ENCODE peak calls at places on chromosomes 12 and 14, in nine cellular contexts. V is T-helper 17 cell; D is GM04504; O is H4; A is activated naive CD4-positive, alpha-beta T cell; H is anterior cingulate cortex; U is substantia nigra; F is astrocyte of the hippocampus; I is left ventricle myocardium inferior. R is an unnamed sample.

GRCh38 chr12:94151577-94151976 is 3.2 kb downstream of the PLXNC1 start:
- DNase-seq in V (no peak), D (no peak), O (no peak), A (no peak), H (no peak), U (no peak), F (no peak), I (no peak), R (no peak)

GRCh38 chr12:8817856-8818255 is 4.6 kb upstream of the A2ML1 start:
- DNase-seq in V (no peak), D (no peak), O (no peak), A (no peak), H (no peak), U (no peak), F (no peak), I (no peak), R (no peak)

GRCh38 chr12:15632708-15633107 is 156.5 kb downstream of the EPS8 start:
- DNase-seq in V (no peak), D (no peak), O (no peak), A (no peak), H (no peak), U (no peak), F (no peak), I (no peak), R (peak; percentile 6)

GRCh38 chr12:34298971-34299801 is 276.9 kb downstream of the ALG10 start:
- DNase-seq in V (no peak), D (no peak), O (no peak), A (no peak), H (no peak), U (no peak), F (no peak), I (no peak), R (no peak)

GRCh38 chr12:130602251-130602650 is 113.8 kb downstream of the RIMBP2 start:
- DNase-seq in V (no peak), D (no peak), O (no peak), A (no peak), H (no peak), U (no peak), F (no peak), I (no peak), R (no peak)

GRCh38 chr12:29698756-29699155 is 85.0 kb downstream of the TMTC1 start:
- DNase-seq in V (no peak), D (no peak), O (no peak), A (no peak), H (no peak), U (no peak), F (no peak), I (no peak), R (no peak)

GRCh38 chr12:112969547-112970306 is 8.6 kb upstream of the OAS2 start:
- DNase-seq in V (no peak), D (no peak), O (no peak), A (no peak), H (no peak), U (no peak), F (no peak), I (no peak), R (no peak)

GRCh38 chr14:53432378-53432802 is 279.3 kb upstream of the DDHD1 start:
- DNase-seq in V (no peak), D (no peak), O (peak; percentile 58), A (no peak), H (no peak), U (no peak), F (peak; percentile 64), I (no peak), R (peak; percentile 49)

GRCh38 chr12:124767075-124767821 is 96.4 kb downstream of the SCARB1 start:
- DNase-seq in V (peak; percentile 86), D (no peak), O (peak; percentile 42), A (peak; percentile 73), H (peak; percentile 82), U (peak; percentile 60), F (peak; percentile 92), I (peak; percentile 85), R (peak; percentile 93)

GRCh38 chr14:55869397-55870049 is 248.7 kb upstream of the PELI2 start:
- DNase-seq in V (no peak), D (no peak), O (no peak), A (no peak), H (no peak), U (no peak), F (no peak), I (no peak), R (no peak)

GRCh38 chr12:125683748-125684381 is 618.6 kb downstream of the AACS start:
- DNase-seq in V (no peak), D (no peak), O (no peak), A (no peak), H (peak; percentile 27), U (no peak), F (peak; percentile 14), I (no peak), R (peak; percentile 83)

GRCh38 chr12:25040593-25040992 is 91.7 kb upstream of the BCAT1 start:
- DNase-seq in V (no peak), D (no peak), O (no peak), A (no peak), H (no peak), U (no peak), F (no peak), I (no peak), R (no peak)

GRCh38 chr12:126342866-126343265 is 1277.6 kb downstream of the AACS start:
- DNase-seq in V (no peak), D (no peak), O (peak; percentile 94), A (no peak), H (no peak), U (no peak), F (no peak), I (no peak), R (no peak)

GRCh38 chr12:108640802-108641445 is 7.2 kb upstream of the SELPLG start:
- DNase-seq in V (no peak), D (no peak), O (no peak), A (no peak), H (no peak), U (no peak), F (peak; percentile 56), I (peak; percentile 54), R (peak; percentile 33)

GRCh38 chr14:59771577-59771976 is 99.0 kb downstream of the RTN1 start:
- DNase-seq in V (no peak), D (no peak), O (peak; percentile 27), A (no peak), H (no peak), U (no peak), F (peak; percentile 29), I (no peak), R (no peak)

GRCh38 chr12:104410786-104411185 is 46.0 kb upstream of the CHST11 start:
- DNase-seq in V (no peak), D (peak; percentile 6), O (no peak), A (no peak), H (no peak), U (no peak), F (no peak), I (no peak), R (no peak)

GRCh38 chr14:104977008-104977680 is 1.0 kb downstream of the AHNAK2 start:
- DNase-seq in V (no peak), D (no peak), O (no peak), A (no peak), H (no peak), U (no peak), F (no peak), I (peak; percentile 18), R (no peak)

GRCh38 chr12:90111646-90112565 is 403.3 kb upstream of the ATP2B1 start:
- DNase-seq in V (no peak), D (no peak), O (no peak), A (no peak), H (peak; percentile 21), U (no peak), F (no peak), I (no peak), R (no peak)

GRCh38 chr12:121794532-121795028 is 1.1 kb upstream of the RHOF start:
- DNase-seq in V (no peak), D (no peak), O (no peak), A (peak; percentile 55), H (no peak), U (no peak), F (no peak), I (no peak), R (no peak)

GRCh38 chr14:99758121-99758871 is 34.9 kb upstream of the EML1 start:
- DNase-seq in V (no peak), D (peak; percentile 97), O (peak; percentile 58), A (no peak), H (no peak), U (no peak), F (peak; percentile 96), I (no peak), R (no peak)

GRCh38 chr14:52950898-52951729 is at the start of gene FERMT2:
- DNase-seq in V (no peak), D (peak; percentile 77), O (peak; percentile 74), A (no peak), H (peak; percentile 93), U (peak; percentile 82), F (peak; percentile 97), I (peak; percentile 92), R (peak; percentile 91)

GRCh38 chr12:11761869-11762567 is 112.5 kb downstream of the ETV6 start:
- DNase-seq in V (no peak), D (no peak), O (no peak), A (no peak), H (no peak), U (no peak), F (no peak), I (no peak), R (no peak)

GRCh38 chr12:93851245-93851665 is 174.1 kb downstream of the CRADD start:
- DNase-seq in V (no peak), D (no peak), O (no peak), A (no peak), H (no peak), U (no peak), F (no peak), I (no peak), R (no peak)

GRCh38 chr14:101584049-101584859 is 23.0 kb downstream of the DIO3 start:
- DNase-seq in V (no peak), D (peak; percentile 52), O (no peak), A (no peak), H (no peak), U (no peak), F (no peak), I (peak; percentile 21), R (no peak)

GRCh38 chr12:106044773-106045172 is 94.0 kb downstream of the NUAK1 start:
- DNase-seq in V (no peak), D (no peak), O (no peak), A (no peak), H (no peak), U (no peak), F (no peak), I (no peak), R (no peak)

GRCh38 chr12:123029550-123029949 is 49.1 kb downstream of the ARL6IP4 start:
- DNase-seq in V (no peak), D (no peak), O (no peak), A (no peak), H (no peak), U (no peak), F (no peak), I (no peak), R (no peak)

GRCh38 chr14:24232121-24232644 is at the start of gene NEDD8:
- DNase-seq in V (peak; percentile 76), D (peak; percentile 96), O (peak; percentile 92), A (peak; percentile 76), H (peak; percentile 92), U (peak; percentile 96), F (peak; percentile 96), I (peak; percentile 93), R (peak; percentile 87)

R was measured in Calu3.